ENCODE peak calls at places on chromosomes 6 and 20, in five cellular contexts. G is activated T-helper 9 cell treated with anti-CD3 and anti-CD28 coated beads, Interleukin-2, amount 50 U/mL, for 16 hours; Z is HuH-7; C is foreskin keratinocyte; F is stimulated activated CD8-positive, alpha-beta memory T cell treated with anti-CD3 and anti-CD28 coated beads, Interleukin-15, amount 100 ng/mL, for 1 hour. S is an unnamed sample.

GRCh38 chr6:52663935-52664184 is 7.1 kb upstream of the TMEM14A start:
- DNase-seq in G (no peak), F (no peak), Z (no peak), C (no peak), S (no peak)

GRCh38 chr6:100116409-100117194 is 122.6 kb upstream of the MCHR2 start:
- DNase-seq in Z (peak), G (no peak), C (peak), F (no peak), S (peak)

GRCh38 chr20:58693226-58694006 is 816 bp downstream of the NPEPL1 start:
- DNase-seq in Z (peak), F (no peak), G (no peak), C (no peak), S (peak)

GRCh38 chr20:63351811-63352591 is 9.1 kb downstream of the CHRNA4 start:
- DNase-seq in C (no peak), F (no peak), G (no peak), Z (no peak), S (no peak)

GRCh38 chr20:36925234-36925633 is 26.3 kb downstream of the SAMHD1 start:
- DNase-seq in F (no peak), G (no peak), Z (no peak), C (no peak), S (no peak)

GRCh38 chr6:129835691-129836090 is 25.4 kb downstream of the TMEM244 start:
- DNase-seq in C (no peak), G (no peak), F (no peak), Z (no peak), S (no peak)

GRCh38 chr6:15077964-15078363 is 167.9 kb upstream of the JARID2 start:
- DNase-seq in G (no peak), C (no peak), F (no peak), Z (no peak), S (no peak)

GRCh38 chr6:53573299-53573698 is 28.4 kb upstream of the GCLC start:
- DNase-seq in C (no peak), Z (no peak), G (no peak), F (no peak), S (no peak)

GRCh38 chr20:44181611-44182010 is 5.4 kb downstream of the JPH2 start:
- DNase-seq in F (no peak), C (no peak), G (no peak), Z (no peak), S (no peak)

GRCh38 chr6:18823782-18824386 is 436.7 kb downstream of the RNF144B start:
- DNase-seq in F (no peak), G (no peak), C (no peak), Z (peak), S (no peak)

GRCh38 chr6:25601797-25602679 is 50.0 kb upstream of the SCGN start:
- DNase-seq in G (no peak), Z (no peak), F (no peak), C (no peak), S (no peak)

GRCh38 chr6:4240148-4240547 is 104.8 kb upstream of the ECI2 start:
- DNase-seq in G (no peak), C (no peak), F (no peak), Z (no peak), S (no peak)

GRCh38 chr20:43205699-43206098 is 16.0 kb upstream of the PTPRT start:
- DNase-seq in G (no peak), Z (no peak), F (no peak), C (no peak), S (no peak)

GRCh38 chr20:64232794-64233193 is 22.8 kb upstream of the PCMTD2 start:
- DNase-seq in C (no peak), F (no peak), Z (no peak), G (no peak), S (no peak)

GRCh38 chr6:16585805-16586204 is 175.5 kb downstream of the ATXN1 start:
- DNase-seq in C (no peak), G (no peak), Z (no peak), F (no peak), S (no peak)

GRCh38 chr6:7235712-7236311 is 77.2 kb downstream of the SSR1 start:
- DNase-seq in G (no peak), F (no peak), C (no peak), Z (no peak), S (no peak)

GRCh38 chr6:49463612-49463967 is 420 bp downstream of the CENPQ start:
- DNase-seq in Z (no peak), G (no peak), C (no peak), F (no peak), S (no peak)

GRCh38 chr20:62938105-62938888 is at the start of gene GID8:
- DNase-seq in Z (peak), F (no peak), G (peak), C (no peak), S (no peak)

GRCh38 chr6:33075208-33075567 is 602 bp upstream of the HLA-DPB1 start:
- DNase-seq in F (no peak), C (no peak), Z (no peak), G (no peak), S (no peak)

GRCh38 chr6:29647927-29648642 is 8.8 kb upstream of the MOG start:
- DNase-seq in C (no peak), G (no peak), Z (no peak), F (no peak), S (no peak)

GRCh38 chr6:101396552-101397173 is 3.2 kb downstream of the GRIK2 start:
- DNase-seq in F (no peak), G (no peak), C (no peak), Z (peak), S (no peak)

GRCh38 chr20:46945465-46945864 is 50.8 kb downstream of the EYA2 start:
- DNase-seq in G (no peak), F (no peak), Z (no peak), C (no peak), S (no peak)

GRCh38 chr6:20013485-20013884 is 176.3 kb downstream of the ID4 start:
- DNase-seq in Z (no peak), F (no peak), C (no peak), G (no peak), S (no peak)

GRCh38 chr20:62420846-62421715 is 6.3 kb downstream of the RBBP8NL start:
- DNase-seq in F (no peak), Z (no peak), G (no peak), C (no peak), S (no peak)

GRCh38 chr20:12061471-12061870 is 143.8 kb downstream of the BTBD3 start:
- DNase-seq in C (no peak), G (no peak), F (no peak), Z (no peak), S (no peak)

GRCh38 chr6:107713214-107713962 is 110.7 kb downstream of the SCML4 start:
- DNase-seq in F (no peak), C (no peak), G (no peak), Z (no peak), S (no peak)

GRCh38 chr6:69994251-69994650 is 127.9 kb downstream of the COL19A1 start:
- DNase-seq in G (no peak), C (no peak), F (no peak), Z (no peak), S (no peak)